ENCODE peak calls at places on chromosomes 4 and X, in nine cellular contexts. W, S, O, I, E, U, D, X and Y are unnamed samples. For H3K27me3, the result is how much of the 10 kb centered on the place peaks cover.

GRCh38 chr4:26985836-26986235 is 125.2 kb downstream of the STIM2 start:
- DNase-seq in W (no peak), E (no peak), D (peak), U (no peak), I (no peak), X (peak), S (no peak), O (peak), Y (peak)

GRCh38 chr4:140049924-140050681 is 103.9 kb downstream of the MAML3 start:
- DNase-seq in U (no peak), W (peak), E (no peak), X (no peak), O (no peak), D (peak), I (peak), S (peak), Y (no peak)

GRCh38 chr4:8198206-8198905 is 734 bp upstream of the SH3TC1 start:
- DNase-seq in I (no peak), S (peak), U (no peak), E (peak), O (no peak), X (peak), D (no peak), W (no peak), Y (no peak)

GRCh38 chr4:39319678-39320077 is 46.5 kb downstream of the RFC1 start:
- DNase-seq in S (peak), I (no peak), X (no peak), U (no peak), W (no peak), D (peak), O (no peak), E (no peak), Y (no peak)

GRCh38 chr4:106273831-106274230 is 42.2 kb downstream of the TBCK start:
- DNase-seq in E (no peak), X (no peak), W (no peak), O (no peak), S (peak), I (no peak), U (no peak), D (peak), Y (no peak)

GRCh38 chr4:174521800-174522182 is 497 bp downstream of the HPGD start:
- DNase-seq in X (no peak), O (peak), W (peak), U (peak), E (peak), I (peak), D (no peak), S (no peak), Y (no peak)

GRCh38 chrX:79161655-79162054 is 17.2 kb downstream of the GPR174 start:
- DNase-seq in S (no peak), X (peak), W (no peak), I (no peak), E (no peak), U (no peak), O (peak), D (no peak), Y (peak)

GRCh38 chrX:14777484-14777883 is 95.4 kb downstream of the FANCB start:
- DNase-seq in I (no peak), W (no peak), D (peak), E (no peak), S (no peak), O (no peak), X (no peak), U (no peak), Y (no peak)

GRCh38 chr4:87973283-87974169 is 2.0 kb upstream of the SPP1 start:
- DNase-seq in D (peak), X (no peak), O (no peak), I (peak), S (peak), U (peak), W (peak), E (peak), Y (peak)

GRCh38 chrX:49876750-49877149 is 2.5 kb upstream of the USP27X start:
- DNase-seq in D (peak), S (peak), I (peak), E (no peak), O (no peak), W (no peak), U (no peak), X (no peak), Y (no peak)

GRCh38 chr4:167730769-167731168 is 361.6 kb upstream of the ANXA10 start:
- DNase-seq in W (no peak), E (no peak), D (no peak), O (no peak), U (no peak), S (no peak), X (no peak), I (no peak), Y (no peak)

GRCh38 chr4:167956676-167957075 is 135.7 kb upstream of the ANXA10 start:
- DNase-seq in S (peak), X (no peak), W (no peak), U (no peak), E (no peak), I (no peak), D (peak), O (no peak), Y (no peak)

GRCh38 chr4:4430492-4431195 is 43.7 kb downstream of the NSG1 start:
- DNase-seq in U (no peak), W (peak), I (peak), O (peak), E (no peak), D (peak), S (peak), X (no peak), Y (peak)

GRCh38 chr4:78845469-78845868 is 69.3 kb downstream of the BMP2K start:
- DNase-seq in O (no peak), X (no peak), U (no peak), S (no peak), I (no peak), E (no peak), D (peak), W (no peak), Y (no peak)

GRCh38 chr4:137156807-137157206 is 375.5 kb downstream of the PCDH18 start:
- DNase-seq in I (no peak), X (no peak), O (no peak), D (no peak), E (no peak), W (no peak), U (no peak), S (no peak), Y (no peak)

GRCh38 chr4:113684534-113685091 is 76.9 kb downstream of the CAMK2D start:
- DNase-seq in O (no peak), D (peak), S (no peak), U (peak), I (peak), W (no peak), E (no peak), X (no peak), Y (peak)

GRCh38 chr4:110073045-110073845 is 125.2 kb downstream of the ELOVL6 start:
- DNase-seq in I (no peak), X (no peak), U (peak), E (no peak), O (no peak), S (peak), W (no peak), D (peak), Y (no peak)

GRCh38 chrX:142998447-142999208 is 27.1 kb upstream of the SPANXN4 start:
- DNase-seq in W (no peak), X (no peak), D (peak), O (no peak), U (no peak), I (no peak), E (no peak), S (no peak), Y (no peak)

GRCh38 chrX:154332561-154332960 is 37.0 kb downstream of the TKTL1 start:
- DNase-seq in D (no peak), I (no peak), X (no peak), U (no peak), O (no peak), E (no peak), S (no peak), W (no peak), Y (no peak)
- H3K4me3 ChIP-seq in D (no peak), I (no peak), X (no peak), U (no peak), O (no peak), E (no peak), S (no peak), W (no peak), Y (no peak)

GRCh38 chr4:147136308-147136707 is 190.6 kb upstream of the TTC29 start:
- DNase-seq in I (no peak), U (peak), O (no peak), D (peak), S (no peak), X (no peak), E (no peak), W (no peak), Y (no peak)
- H3K27ac ChIP-seq in I (no peak), U (peak), O (no peak), D (no peak), S (no peak), X (peak), E (no peak), W (no peak), Y (no peak)

GRCh38 chrX:40469316-40469715 is 111.5 kb upstream of the ATP6AP2 start:
- DNase-seq in S (no peak), D (no peak), I (no peak), W (no peak), X (no peak), O (no peak), E (no peak), U (no peak), Y (no peak)

GRCh38 chrX:40473460-40474204 is 107.1 kb upstream of the ATP6AP2 start:
- DNase-seq in S (no peak), E (no peak), D (no peak), O (no peak), W (no peak), U (no peak), I (no peak), X (no peak), Y (no peak)

GRCh38 chrX:40468033-40468979 is 112.5 kb upstream of the ATP6AP2 start:
- DNase-seq in S (peak), D (peak), O (no peak), E (peak), X (peak), I (peak), W (no peak), U (peak), Y (peak)

GRCh38 chrX:40471965-40472648 is 108.7 kb upstream of the ATP6AP2 start:
- DNase-seq in U (peak), I (peak), D (peak), W (peak), S (peak), E (peak), X (no peak), O (peak), Y (peak)

DNA sequence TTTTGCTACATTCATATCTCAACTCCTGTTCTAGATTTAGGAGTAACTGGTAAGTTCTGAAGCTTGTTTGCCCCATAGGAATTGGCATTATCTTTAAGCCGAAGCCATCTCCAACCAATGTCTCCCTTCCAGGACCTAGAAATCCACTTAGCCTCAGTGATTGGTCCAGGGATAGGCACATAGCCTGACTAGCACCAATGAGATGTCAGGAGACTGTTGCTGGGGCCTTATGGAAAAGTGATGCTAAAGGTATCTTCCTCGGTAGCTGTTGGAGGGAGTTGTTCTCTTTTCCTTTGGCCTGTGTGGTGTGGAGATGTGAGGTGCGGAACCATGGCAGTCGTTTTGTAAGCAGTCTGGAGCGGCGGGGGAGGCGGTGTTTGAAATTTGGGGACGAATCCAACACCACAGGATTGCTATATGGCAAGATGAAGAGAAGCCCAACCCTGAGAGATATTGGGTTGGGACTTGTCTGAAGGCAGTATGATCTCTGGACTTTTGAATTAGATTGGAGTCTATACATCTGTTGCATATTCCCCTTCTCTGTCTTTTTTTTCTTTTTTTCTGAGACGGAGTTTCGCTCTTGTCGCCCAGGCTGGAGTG is 109.8 kb upstream of the ATP6AP2 start:
- DNase-seq in E (no peak), W (no peak), D (no peak), O (no peak), I (no peak), U (no peak), X (no peak), S (no peak), Y (no peak)
- H3K27me3 ChIP-seq in E (under half), W (under half), D (under half), O (under half), I (under half), U (half or more), X (under half), S (under half), Y (under half)

GRCh38 chr4:127852661-127853060 is 28.0 kb upstream of the PLK4 start:
- DNase-seq in S (no peak), I (no peak), D (no peak), O (no peak), X (no peak), E (no peak), W (no peak), U (no peak), Y (no peak)

GRCh38 chr4:127857641-127858040 is 23.1 kb upstream of the PLK4 start:
- DNase-seq in D (no peak), S (no peak), U (no peak), O (no peak), E (no peak), X (no peak), W (no peak), I (no peak), Y (no peak)

DNA sequence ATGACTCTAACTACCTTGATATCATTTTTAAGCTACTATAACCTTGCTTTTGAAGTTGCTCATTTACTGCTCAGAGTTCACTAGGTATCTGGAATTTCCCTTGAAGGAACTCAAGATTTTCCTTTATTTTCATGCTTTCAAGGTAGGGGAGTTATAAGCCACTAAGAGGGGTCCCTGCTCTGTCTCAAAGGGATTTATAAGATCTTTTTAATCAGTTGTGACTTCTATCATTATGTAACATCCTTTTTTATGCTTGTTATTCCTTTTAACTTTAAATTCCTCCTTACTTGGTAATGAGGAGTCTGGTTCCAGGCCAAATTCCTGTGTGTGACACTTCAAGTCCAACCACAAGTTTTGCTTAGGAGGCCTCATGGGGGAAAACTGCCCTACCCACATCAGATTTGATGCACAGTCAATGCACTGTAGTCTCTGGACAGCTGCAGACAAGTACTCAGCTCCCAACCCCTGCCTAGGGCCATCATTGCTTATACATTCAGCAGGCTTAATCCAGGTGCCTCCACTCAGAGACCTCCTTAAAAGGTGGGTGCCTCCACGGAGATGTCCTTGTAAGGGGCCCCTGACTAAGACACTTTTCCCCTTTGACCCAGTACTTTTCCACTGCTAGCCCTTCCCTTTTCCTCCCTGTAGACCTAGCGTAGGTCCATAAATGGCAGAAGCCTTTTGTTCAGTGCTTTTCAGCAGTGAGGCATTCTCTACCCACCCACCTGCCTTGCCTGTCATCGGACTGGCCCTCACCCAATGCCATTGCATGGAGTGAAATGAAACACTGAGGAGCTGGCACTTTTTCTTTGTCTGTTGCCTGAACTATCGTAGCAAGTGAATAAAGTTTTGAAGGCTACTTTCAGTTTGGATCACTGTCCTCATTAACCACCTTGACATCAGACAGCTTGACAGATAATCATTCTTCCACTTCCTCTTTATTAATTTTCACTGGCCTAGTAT is 23.9 kb upstream of the PLK4 start:
- DNase-seq in E (no peak), W (no peak), S (no peak), O (no peak), D (peak), I (no peak), U (no peak), X (no peak), Y (peak)
- H3K4me3 ChIP-seq in E (no peak), W (no peak), S (no peak), O (no peak), D (no peak), I (no peak), U (no peak), X (no peak), Y (no peak)

DNA sequence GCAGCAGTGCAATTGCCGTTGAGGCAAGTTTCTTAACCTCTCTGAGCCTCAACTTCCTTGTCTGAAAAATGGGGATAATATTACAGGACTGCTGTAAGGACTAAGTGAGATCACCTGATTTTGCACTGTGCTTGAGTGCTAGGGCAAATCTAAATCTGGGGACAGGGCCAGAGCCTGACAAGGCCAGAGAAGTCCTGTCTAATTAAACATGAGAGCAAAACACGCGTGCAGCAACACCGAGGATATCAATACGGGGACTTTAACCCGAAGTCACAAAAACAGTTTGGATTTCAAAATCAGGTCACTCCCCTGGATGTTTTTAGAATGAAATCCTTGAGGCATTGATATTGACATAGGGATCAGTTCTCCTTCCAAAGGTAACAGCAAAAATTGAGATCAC is 5.7 kb upstream of the GJB1 start:
- DNase-seq in O (no peak), E (no peak), U (no peak), D (no peak), W (no peak), X (no peak), I (no peak), S (no peak), Y (no peak)
- H3K27ac ChIP-seq in O (no peak), E (no peak), U (no peak), D (no peak), W (no peak), X (no peak), I (no peak), S (no peak), Y (no peak)